ENCODE peak calls at places on chromosome 16, in five cellular contexts. One of them, this sample, is unnamed.

GRCh38 chr16:3564130-3564888 is 12.9 kb downstream of the NLRC3 start:
- DNase-seq in CD8-positive, alpha-beta T cell: no peak
- DNase-seq in cardiac fibroblast: no peak
- DNase-seq in Calu3: no peak
- DNase-seq in D721Med: no peak
- DNase-seq in this sample: no peak

GRCh38 chr16:12780467-12780866 is 23.2 kb downstream of the CPPED1 start:
- DNase-seq in D721Med: no peak
- DNase-seq in cardiac fibroblast: no peak
- DNase-seq in CD8-positive, alpha-beta T cell: no peak
- DNase-seq in Calu3: no peak
- DNase-seq in this sample: no peak

GRCh38 chr16:72401079-72401361 is 229.1 kb upstream of the PMFBP1 start:
- DNase-seq in CD8-positive, alpha-beta T cell: no peak
- DNase-seq in D721Med: no peak
- DNase-seq in cardiac fibroblast: no peak
- DNase-seq in Calu3: no peak
- DNase-seq in this sample: no peak

GRCh38 chr16:56295059-56295673 is 103.9 kb downstream of the GNAO1 start:
- DNase-seq in D721Med: no peak
- DNase-seq in Calu3: no peak
- DNase-seq in cardiac fibroblast: no peak
- DNase-seq in CD8-positive, alpha-beta T cell: no peak
- DNase-seq in this sample: no peak

GRCh38 chr16:50548659-50549560 is 714 bp downstream of the NKD1 start:
- DNase-seq in CD8-positive, alpha-beta T cell: peak; percentile 50
- DNase-seq in Calu3: no peak
- DNase-seq in D721Med: no peak
- DNase-seq in cardiac fibroblast: no peak
- DNase-seq in this sample: no peak

GRCh38 chr16:3922241-3922640 is 41.7 kb upstream of the CREBBP start:
- DNase-seq in D721Med: no peak
- DNase-seq in Calu3: peak; percentile 53
- DNase-seq in cardiac fibroblast: no peak
- DNase-seq in CD8-positive, alpha-beta T cell: no peak
- DNase-seq in this sample: no peak

GRCh38 chr16:58196898-58197313 is 1.0 kb downstream of the CSNK2A2 start:
- DNase-seq in D721Med: no peak
- DNase-seq in cardiac fibroblast: peak; percentile 27
- DNase-seq in CD8-positive, alpha-beta T cell: no peak
- DNase-seq in Calu3: no peak
- DNase-seq in this sample: no peak

GRCh38 chr16:80122155-80122554 is 418.6 kb upstream of the DYNLRB2 start:
- DNase-seq in Calu3: no peak
- DNase-seq in cardiac fibroblast: no peak
- DNase-seq in D721Med: no peak
- DNase-seq in CD8-positive, alpha-beta T cell: no peak
- DNase-seq in this sample: no peak

GRCh38 chr16:54080524-54081008 is 206.0 kb downstream of the IRX3 start:
- DNase-seq in CD8-positive, alpha-beta T cell: no peak
- DNase-seq in Calu3: no peak
- DNase-seq in cardiac fibroblast: peak; percentile 99
- DNase-seq in D721Med: no peak
- DNase-seq in this sample: no peak

GRCh38 chr16:19696312-19696711 is 21.7 kb downstream of the KNOP1 start:
- DNase-seq in D721Med: no peak
- DNase-seq in Calu3: peak; percentile 76
- DNase-seq in cardiac fibroblast: peak; percentile 94
- DNase-seq in CD8-positive, alpha-beta T cell: peak; percentile 52
- DNase-seq in this sample: no peak

GRCh38 chr16:57815987-57816745 is 13.9 kb upstream of the KIFC3 start:
- DNase-seq in CD8-positive, alpha-beta T cell: peak; percentile 66
- DNase-seq in cardiac fibroblast: peak; percentile 94
- DNase-seq in Calu3: peak; percentile 93
- DNase-seq in D721Med: no peak
- DNase-seq in this sample: peak; percentile 93

GRCh38 chr16:1613728-1614225 is 1.6 kb downstream of the CRAMP1 start:
- DNase-seq in CD8-positive, alpha-beta T cell: no peak
- DNase-seq in cardiac fibroblast: peak; percentile 37
- DNase-seq in D721Med: no peak
- DNase-seq in Calu3: peak; percentile 34
- DNase-seq in this sample: no peak

GRCh38 chr16:79564594-79565210 is 35.8 kb downstream of the MAF start:
- DNase-seq in CD8-positive, alpha-beta T cell: no peak
- DNase-seq in D721Med: no peak
- DNase-seq in cardiac fibroblast: no peak
- DNase-seq in Calu3: no peak
- DNase-seq in this sample: no peak

GRCh38 chr16:88318521-88318920 is 64.2 kb upstream of the ZNF469 start:
- DNase-seq in cardiac fibroblast: no peak
- DNase-seq in D721Med: no peak
- DNase-seq in CD8-positive, alpha-beta T cell: no peak
- DNase-seq in Calu3: no peak
- DNase-seq in this sample: no peak

GRCh38 chr16:88773812-88774291 is 11.2 kb downstream of the PIEZO1 start:
- DNase-seq in CD8-positive, alpha-beta T cell: no peak
- DNase-seq in D721Med: no peak
- DNase-seq in cardiac fibroblast: peak; percentile 80
- DNase-seq in Calu3: peak; percentile 54
- DNase-seq in this sample: peak; percentile 91

GRCh38 chr16:7867831-7868230 is 535.2 kb downstream of the RBFOX1 start:
- DNase-seq in cardiac fibroblast: no peak
- DNase-seq in Calu3: no peak
- DNase-seq in CD8-positive, alpha-beta T cell: no peak
- DNase-seq in D721Med: no peak
- DNase-seq in this sample: no peak

GRCh38 chr16:23557779-23558330 is 328 bp downstream of the UBFD1 start:
- DNase-seq in Calu3: peak; percentile 23
- DNase-seq in D721Med: no peak
- DNase-seq in cardiac fibroblast: peak; percentile 38
- DNase-seq in CD8-positive, alpha-beta T cell: peak; percentile 22
- DNase-seq in this sample: no peak

GRCh38 chr16:85200471-85201278 is 88.4 kb upstream of the CIBAR2 start:
- DNase-seq in Calu3: peak; percentile 28
- DNase-seq in CD8-positive, alpha-beta T cell: no peak
- DNase-seq in cardiac fibroblast: no peak
- DNase-seq in D721Med: no peak
- DNase-seq in this sample: no peak

GRCh38 chr16:67673712-67674580 is 7.3 kb downstream of the C16orf86 start:
- DNase-seq in D721Med: no peak
- DNase-seq in cardiac fibroblast: peak; percentile 39
- DNase-seq in Calu3: peak; percentile 42
- DNase-seq in CD8-positive, alpha-beta T cell: no peak
- DNase-seq in this sample: peak; percentile 68

GRCh38 chr16:82231021-82231787 is 61.2 kb upstream of the MPHOSPH6 start:
- DNase-seq in cardiac fibroblast: no peak
- DNase-seq in Calu3: no peak
- DNase-seq in CD8-positive, alpha-beta T cell: no peak
- DNase-seq in D721Med: no peak
- DNase-seq in this sample: no peak

GRCh38 chr16:10180042-10180770 is 2.0 kb downstream of the GRIN2A start:
- DNase-seq in CD8-positive, alpha-beta T cell: no peak
- DNase-seq in cardiac fibroblast: no peak
- DNase-seq in Calu3: no peak
- DNase-seq in D721Med: no peak
- DNase-seq in this sample: no peak

GRCh38 chr16:50270510-50271147 is 4.3 kb downstream of the ADCY7 start:
- DNase-seq in CD8-positive, alpha-beta T cell: no peak
- DNase-seq in Calu3: no peak
- DNase-seq in D721Med: no peak
- DNase-seq in cardiac fibroblast: no peak
- DNase-seq in this sample: peak; percentile 78

GRCh38 chr16:14324581-14324980 is 253.5 kb downstream of the MRTFB start:
- DNase-seq in Calu3: no peak
- DNase-seq in cardiac fibroblast: peak; percentile 51
- DNase-seq in CD8-positive, alpha-beta T cell: no peak
- DNase-seq in D721Med: no peak
- DNase-seq in this sample: no peak

GRCh38 chr16:57775661-57776469 is 26.4 kb downstream of the KIFC3 start:
- DNase-seq in D721Med: no peak
- DNase-seq in CD8-positive, alpha-beta T cell: no peak
- DNase-seq in cardiac fibroblast: no peak
- DNase-seq in Calu3: no peak
- DNase-seq in this sample: no peak

GRCh38 chr16:11254913-11255736 is 879 bp downstream of the SOCS1 start:
- DNase-seq in cardiac fibroblast: peak; percentile 37
- DNase-seq in CD8-positive, alpha-beta T cell: peak; percentile 81
- DNase-seq in D721Med: no peak
- DNase-seq in Calu3: peak; percentile 25
- DNase-seq in this sample: no peak

GRCh38 chr16:78005881-78006280 is 16.5 kb upstream of the CLEC3A start:
- DNase-seq in Calu3: no peak
- DNase-seq in cardiac fibroblast: no peak
- DNase-seq in CD8-positive, alpha-beta T cell: no peak
- DNase-seq in D721Med: no peak
- DNase-seq in this sample: no peak
- TF ChIP-seq CTCF in Calu3: no peak
- TF ChIP-seq CTCF in cardiac fibroblast: no peak
- TF ChIP-seq CTCF in CD8-positive, alpha-beta T cell: no peak
- TF ChIP-seq CTCF in D721Med: peak; percentile 11
- TF ChIP-seq CTCF in this sample: peak; percentile 19

GRCh38 chr16:66462912-66463311 is 35.8 kb downstream of the BEAN1 start:
- DNase-seq in D721Med: no peak
- DNase-seq in cardiac fibroblast: peak; percentile 37
- DNase-seq in CD8-positive, alpha-beta T cell: no peak
- DNase-seq in Calu3: no peak
- DNase-seq in this sample: no peak
- TF ChIP-seq CTCF in D721Med: no peak
- TF ChIP-seq CTCF in cardiac fibroblast: no peak
- TF ChIP-seq CTCF in CD8-positive, alpha-beta T cell: no peak
- TF ChIP-seq CTCF in Calu3: no peak
- TF ChIP-seq CTCF in this sample: no peak

GRCh38 chr16:48623304-48624016 is 13.5 kb upstream of the N4BP1 start:
- DNase-seq in D721Med: peak; percentile 53
- DNase-seq in Calu3: peak; percentile 91
- DNase-seq in cardiac fibroblast: peak; percentile 83
- DNase-seq in CD8-positive, alpha-beta T cell: peak; percentile 71
- DNase-seq in this sample: peak; percentile 89
- TF ChIP-seq CTCF in D721Med: peak; percentile 94
- TF ChIP-seq CTCF in Calu3: peak; percentile 97
- TF ChIP-seq CTCF in cardiac fibroblast: peak; percentile 97
- TF ChIP-seq CTCF in CD8-positive, alpha-beta T cell: peak; percentile 99
- TF ChIP-seq CTCF in this sample: peak; percentile 99

GRCh38 chr16:69481901-69482341 is 57.5 kb downstream of the CYB5B start:
- DNase-seq in Calu3: no peak
- DNase-seq in CD8-positive, alpha-beta T cell: no peak
- DNase-seq in D721Med: no peak
- DNase-seq in cardiac fibroblast: peak; percentile 76
- DNase-seq in this sample: no peak
- TF ChIP-seq CTCF in Calu3: no peak
- TF ChIP-seq CTCF in CD8-positive, alpha-beta T cell: no peak
- TF ChIP-seq CTCF in D721Med: peak; percentile 26
- TF ChIP-seq CTCF in cardiac fibroblast: peak; percentile 18
- TF ChIP-seq CTCF in this sample: no peak

This sample was measured in CD14-positive monocyte.